ENCODE peak calls at places on chromosomes 16 and 17, in nine cellular contexts. R is lung, Z is A549, Y is brain microvascular endothelial cell, L is breast epithelium, N is sigmoid colon, D is suprapubic skin, Q is upper lobe of right lung, B is PC-3. M is an unnamed sample.

GRCh38 chr17:19703106-19703775 is 13.1 kb downstream of the SLC47A2 start:
- DNase-seq in R (peak; percentile 64), Z (no peak), Y (no peak), L (peak; percentile 13), N (no peak), D (no peak), Q (peak; percentile 81), B (no peak), M (no peak)

GRCh38 chr17:19573075-19573474 is 39.4 kb downstream of the SLC47A1 start:
- DNase-seq in R (no peak), Z (no peak), Y (no peak), L (no peak), N (no peak), D (no peak), Q (no peak), B (no peak), M (no peak)

GRCh38 chr17:57277923-57278604 is 21.7 kb downstream of the MSI2 start:
- DNase-seq in R (no peak), Z (no peak), Y (no peak), L (no peak), N (no peak), D (no peak), Q (no peak), B (no peak), M (no peak)

GRCh38 chr16:84836967-84837366 is 17.2 kb downstream of the CRISPLD2 start:
- DNase-seq in R (no peak), Z (no peak), Y (no peak), L (no peak), N (no peak), D (no peak), Q (no peak), B (no peak), M (no peak)

GRCh38 chr17:80880650-80880989 is 111.0 kb upstream of the CHMP6 start:
- DNase-seq in R (no peak), Z (no peak), Y (no peak), L (no peak), N (peak; percentile 35), D (no peak), Q (no peak), B (no peak), M (no peak)

GRCh38 chr17:65438708-65439294 is 122.6 kb downstream of the AXIN2 start:
- DNase-seq in R (no peak), Z (no peak), Y (peak; percentile 2), L (no peak), N (no peak), D (no peak), Q (no peak), B (peak; percentile 60), M (no peak)

GRCh38 chr16:85369741-85370528 is 243.2 kb upstream of the GSE1 start:
- DNase-seq in R (peak; percentile 53), Z (peak; percentile 33), Y (peak; percentile 47), L (no peak), N (peak; percentile 86), D (no peak), Q (peak; percentile 82), B (peak; percentile 48), M (no peak)

GRCh38 chr16:67264277-67264676 is 15.1 kb upstream of the PLEKHG4 start:
- DNase-seq in R (no peak), Z (no peak), Y (no peak), L (no peak), N (peak; percentile 40), D (no peak), Q (peak; percentile 47), B (no peak), M (no peak)

GRCh38 chr16:83615131-83615530 is 192.6 kb upstream of the HSBP1 start:
- DNase-seq in R (no peak), Z (no peak), Y (no peak), L (no peak), N (no peak), D (no peak), Q (no peak), B (no peak), M (no peak)

GRCh38 chr17:67718325-67718941 is 697 bp downstream of the NOL11 start:
- DNase-seq in R (no peak), Z (peak; percentile 32), Y (peak; percentile 23), L (no peak), N (no peak), D (no peak), Q (no peak), B (peak; percentile 64), M (peak; percentile 75)

GRCh38 chr16:65618931-65619330 is 497.1 kb upstream of the CDH11 start:
- DNase-seq in R (no peak), Z (no peak), Y (no peak), L (no peak), N (no peak), D (no peak), Q (no peak), B (no peak), M (no peak)

DNA sequence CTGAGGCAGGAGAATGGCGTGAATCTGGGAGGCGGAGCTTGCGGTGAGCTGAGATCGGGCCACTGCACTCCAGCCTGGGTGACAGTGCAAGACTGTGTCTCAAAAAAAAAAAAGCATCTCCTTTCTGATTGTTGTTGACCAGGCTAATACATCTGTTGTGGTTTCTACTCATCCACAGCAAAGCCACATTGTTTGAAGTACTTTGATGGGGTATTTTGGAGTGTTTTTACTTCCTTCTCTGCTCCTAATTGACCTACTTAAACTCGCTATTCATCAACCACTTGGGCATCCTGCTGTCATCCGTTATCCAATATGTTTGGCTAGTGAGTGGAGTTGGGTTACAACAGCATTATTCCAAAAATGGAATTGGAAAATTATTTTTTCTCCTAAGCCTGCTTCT is 3.5 kb upstream of the CDC27 start:
- DNase-seq in R (no peak), Z (no peak), Y (no peak), L (no peak), N (no peak), D (no peak), Q (no peak), B (no peak), M (no peak)
- H3K27ac ChIP-seq in R (no peak overlapping the region), Z (no peak overlapping the region), Y (no peak overlapping the region), L (no peak overlapping the region), N (no peak overlapping the region), D (no peak overlapping the region), Q (no peak overlapping the region), B (no peak overlapping the region), M (no peak overlapping the region)

GRCh38 chr16:76668207-76668725 is 391.1 kb downstream of the CNTNAP4 start:
- DNase-seq in R (no peak), Z (no peak), Y (no peak), L (no peak), N (no peak), D (no peak), Q (no peak), B (no peak), M (no peak)
- TF ChIP-seq CTCF in R (no peak), Z (no peak), Y (no peak), L (no peak), N (no peak), D (no peak), Q (no peak), B (no peak), M (no peak)

GRCh38 chr17:75665981-75666380 is 973 bp downstream of the RECQL5 start:
- DNase-seq in R (no peak), Z (no peak), Y (no peak), L (no peak), N (peak; percentile 46), D (no peak), Q (peak; percentile 35), B (no peak), M (no peak)
- H3K4me3 ChIP-seq in R (no peak overlapping the region), Z (peak overlapping the region; percentile 72), Y (peak overlapping the region; percentile 98), L (peak overlapping the region; percentile 68), N (peak overlapping the region; percentile 73), D (peak overlapping the region; percentile 88), Q (peak overlapping the region; percentile 93), B (peak overlapping the region; percentile 88), M (peak overlapping the region; percentile 89)

DNA sequence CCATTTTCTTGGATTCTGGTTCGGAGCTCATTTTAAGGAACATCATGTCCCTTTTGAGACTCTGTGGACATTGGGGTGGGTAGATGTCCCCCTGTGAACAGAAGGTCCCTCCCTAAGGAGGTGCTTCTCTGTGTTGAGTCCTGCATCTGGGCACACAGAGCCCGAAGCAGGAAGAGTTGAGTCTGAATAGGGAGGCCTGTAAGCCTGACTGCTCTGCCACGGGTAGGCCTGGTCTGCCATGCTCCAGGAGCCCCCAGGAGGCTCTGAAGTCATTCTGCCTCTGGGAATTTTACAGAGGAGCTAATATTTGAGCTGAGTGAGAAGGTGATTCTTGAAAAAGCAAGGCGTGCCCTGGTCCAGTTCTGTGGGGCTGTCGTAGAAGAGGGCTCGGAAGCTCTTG is 50.6 kb downstream of the TENT4B start:
- DNase-seq in R (no peak), Z (no peak), Y (no peak), L (no peak), N (no peak), D (no peak), Q (no peak), B (no peak), M (no peak)
- H3K27ac ChIP-seq in R (no peak overlapping the region), Z (peak overlapping the region; percentile 75), Y (peak overlapping the region; percentile 77), L (peak overlapping the region; percentile 74), N (peak overlapping the region; percentile 69), D (peak overlapping the region; percentile 49), Q (peak overlapping the region; percentile 73), B (peak overlapping the region; percentile 75), M (peak overlapping the region; percentile 51)

GRCh38 chr16:11413907-11414595 is 68.8 kb downstream of the RMI2 start:
- DNase-seq in R (no peak), Z (no peak), Y (no peak), L (no peak), N (no peak), D (no peak), Q (no peak), B (no peak), M (no peak)
- TF ChIP-seq CTCF in R (no peak), Z (no peak), Y (no peak), L (no peak), N (no peak), D (no peak), Q (no peak), B (no peak), M (no peak)

DNA sequence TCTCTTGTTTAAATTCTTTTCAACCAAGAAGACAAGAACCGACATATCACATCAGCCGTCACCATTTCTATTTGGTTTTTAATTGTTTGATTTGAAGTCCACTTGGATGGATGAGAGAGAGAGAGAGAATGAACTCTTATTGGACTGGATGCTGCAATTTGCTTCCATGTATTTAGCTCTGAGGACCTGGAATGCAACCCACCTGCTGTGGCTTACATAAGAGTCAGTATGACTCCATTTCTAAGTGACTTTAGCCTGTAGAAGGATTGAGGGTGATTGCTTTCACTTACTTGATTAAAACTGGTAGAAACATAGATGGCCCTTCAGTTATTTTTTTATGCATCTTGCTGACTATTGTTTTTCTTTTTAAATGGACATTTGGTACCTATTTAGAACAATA is 296.1 kb downstream of the CNTNAP4 start:
- DNase-seq in R (no peak), Z (no peak), Y (no peak), L (no peak), N (no peak), D (no peak), Q (no peak), B (no peak), M (no peak)
- H3K4me3 ChIP-seq in R (no peak overlapping the region), Z (no peak overlapping the region), Y (no peak overlapping the region), L (no peak overlapping the region), N (no peak overlapping the region), D (no peak overlapping the region), Q (no peak overlapping the region), B (no peak overlapping the region), M (no peak overlapping the region)

GRCh38 chr16:29158031-29158430 is 173.2 kb downstream of the LAT start:
- DNase-seq in R (no peak), Z (no peak), Y (no peak), L (no peak), N (no peak), D (no peak), Q (no peak), B (no peak), M (no peak)
- H3K27ac ChIP-seq in R (no peak overlapping the region), Z (peak overlapping the region; percentile 66), Y (peak overlapping the region; percentile 91), L (peak overlapping the region; percentile 84), N (peak overlapping the region; percentile 69), D (peak overlapping the region; percentile 84), Q (peak overlapping the region; percentile 85), B (no peak overlapping the region), M (peak overlapping the region; percentile 89)

GRCh38 chr17:78736526-78737079 is 45.5 kb downstream of the CYTH1 start:
- DNase-seq in R (peak; percentile 91), Z (peak; percentile 92), Y (no peak), L (peak; percentile 90), N (peak; percentile 80), D (peak; percentile 83), Q (peak; percentile 94), B (peak; percentile 93), M (no peak)
- TF ChIP-seq CTCF in R (no peak), Z (no peak), Y (no peak), L (peak; percentile 43), N (no peak), D (no peak), Q (no peak), B (no peak), M (no peak)